ENCODE peak calls at places on chromosomes 5 and 9, in four cellular contexts. X, V, S and C are unnamed samples.

GRCh38 chr9:136416427-136416826 is 6.0 kb downstream of the PMPCA start:
- DNase-seq in X (no peak), V (no peak), S (no peak), C (no peak)

GRCh38 chr5:150431574-150431973 is 18.0 kb downstream of the RPS14 start:
- DNase-seq in X (no peak), V (no peak), S (no peak), C (no peak)

GRCh38 chr9:73149371-73150067 is 2.1 kb upstream of the ANXA1 start:
- DNase-seq in X (peak), V (no peak), S (no peak), C (no peak)

GRCh38 chr9:108603141-108603540 is 252.6 kb downstream of the ACTL7B start:
- DNase-seq in X (no peak), V (no peak), S (no peak), C (no peak)

GRCh38 chr5:113147088-113147487 is 170.5 kb downstream of the DCP2 start:
- DNase-seq in X (peak), V (no peak), S (no peak), C (no peak)

GRCh38 chr9:126886194-126886830 is 25.9 kb downstream of the ZBTB34 start:
- DNase-seq in X (no peak), V (no peak), S (no peak), C (no peak)

GRCh38 chr5:56305001-56305400 is 71.9 kb upstream of the ANKRD55 start:
- DNase-seq in X (peak), V (no peak), S (no peak), C (no peak)

GRCh38 chr9:36637491-36638270 is 65.0 kb downstream of the MELK start:
- DNase-seq in X (no peak), V (no peak), S (peak), C (no peak)

GRCh38 chr5:88734191-88734640 is 148.8 kb downstream of the MEF2C start:
- DNase-seq in X (no peak), V (no peak), S (peak), C (no peak)

GRCh38 chr5:93674138-93674537 is 67.3 kb downstream of the POU5F2 start:
- DNase-seq in X (no peak), V (no peak), S (no peak), C (no peak)

GRCh38 chr5:180612683-180613082 is 21.4 kb upstream of the SCGB3A1 start:
- DNase-seq in X (no peak), V (no peak), S (no peak), C (no peak)

GRCh38 chr9:126298319-126298801 is 28.3 kb upstream of the MVB12B start:
- DNase-seq in X (no peak), V (no peak), S (no peak), C (no peak)

GRCh38 chr9:128554155-128554862 is 1.9 kb downstream of the SPTAN1 start:
- DNase-seq in X (peak), V (peak), S (peak), C (no peak)

GRCh38 chr9:31259824-31260223 is 1124.6 kb upstream of the ACO1 start:
- DNase-seq in X (no peak), V (peak), S (no peak), C (no peak)